ENCODE peak calls at places on chromosomes 11 and 22, in five cellular contexts. One of them, this sample, is unnamed. For H3K36me3, the result is how much of the 10 kb centered on the place peaks cover.

GRCh38 chr11:66113132-66113856 is 43.2 kb downstream of the PACS1 start:
- DNase-seq in mammary epithelial cell: peak
- DNase-seq in iPS DF 6.9: no peak
- DNase-seq in aorta: no peak
- DNase-seq in upper lobe of left lung: no peak
- DNase-seq in this sample: peak

GRCh38 chr22:38203855-38204497 is 2.2 kb downstream of the MAFF start:
- DNase-seq in mammary epithelial cell: peak
- DNase-seq in iPS DF 6.9: no peak
- DNase-seq in aorta: no peak
- DNase-seq in upper lobe of left lung: no peak
- DNase-seq in this sample: no peak

GRCh38 chr22:47031628-47031915 is 269.1 kb downstream of the TBC1D22A start:
- DNase-seq in mammary epithelial cell: no peak
- DNase-seq in iPS DF 6.9: no peak
- DNase-seq in aorta: peak
- DNase-seq in upper lobe of left lung: no peak
- DNase-seq in this sample: no peak

GRCh38 chr11:73856001-73856663 is 20.5 kb downstream of the COA4 start:
- DNase-seq in mammary epithelial cell: no peak
- DNase-seq in iPS DF 6.9: no peak
- DNase-seq in aorta: no peak
- DNase-seq in upper lobe of left lung: no peak
- DNase-seq in this sample: no peak

GRCh38 chr11:134714021-134714656 is 302.1 kb upstream of the B3GAT1 start:
- DNase-seq in mammary epithelial cell: no peak
- DNase-seq in iPS DF 6.9: no peak
- DNase-seq in aorta: no peak
- DNase-seq in upper lobe of left lung: peak
- DNase-seq in this sample: no peak

GRCh38 chr22:46738961-46739870 is 1.2 kb upstream of the CERK start:
- DNase-seq in mammary epithelial cell: no peak
- DNase-seq in iPS DF 6.9: no peak
- DNase-seq in aorta: no peak
- DNase-seq in upper lobe of left lung: peak
- DNase-seq in this sample: peak

GRCh38 chr22:42962295-42963230 is 52.4 kb downstream of the PACSIN2 start:
- DNase-seq in mammary epithelial cell: peak
- DNase-seq in iPS DF 6.9: no peak
- DNase-seq in aorta: peak
- DNase-seq in upper lobe of left lung: no peak
- DNase-seq in this sample: peak

GRCh38 chr11:81301426-81301825 is 1432.2 kb downstream of the FAM181B start:
- DNase-seq in mammary epithelial cell: no peak
- DNase-seq in iPS DF 6.9: no peak
- DNase-seq in aorta: no peak
- DNase-seq in upper lobe of left lung: no peak
- DNase-seq in this sample: no peak

GRCh38 chr11:86370922-86371614 is 3.6 kb upstream of the CCDC81 start:
- DNase-seq in mammary epithelial cell: peak
- DNase-seq in iPS DF 6.9: no peak
- DNase-seq in aorta: no peak
- DNase-seq in upper lobe of left lung: no peak
- DNase-seq in this sample: peak

GRCh38 chr22:32591620-32592019 is 117.0 kb downstream of the FBXO7 start:
- DNase-seq in mammary epithelial cell: no peak
- DNase-seq in iPS DF 6.9: no peak
- DNase-seq in aorta: no peak
- DNase-seq in upper lobe of left lung: no peak
- DNase-seq in this sample: no peak

GRCh38 chr11:64358907-64359711 is at the start of gene RPS6KA4:
- DNase-seq in mammary epithelial cell: peak
- DNase-seq in iPS DF 6.9: no peak
- DNase-seq in aorta: peak
- DNase-seq in upper lobe of left lung: peak
- DNase-seq in this sample: peak

GRCh38 chr22:44723801-44724200 is 21.8 kb downstream of the PRR5 start:
- DNase-seq in mammary epithelial cell: peak
- DNase-seq in iPS DF 6.9: no peak
- DNase-seq in aorta: no peak
- DNase-seq in upper lobe of left lung: no peak
- DNase-seq in this sample: no peak

GRCh38 chr11:48012051-48012391 is 31.7 kb downstream of the PTPRJ start:
- DNase-seq in mammary epithelial cell: no peak
- DNase-seq in iPS DF 6.9: no peak
- DNase-seq in aorta: no peak
- DNase-seq in upper lobe of left lung: no peak
- DNase-seq in this sample: no peak

GRCh38 chr11:64096835-64097234 is 61.1 kb downstream of the FLRT1 start:
- DNase-seq in mammary epithelial cell: no peak
- DNase-seq in iPS DF 6.9: no peak
- DNase-seq in aorta: no peak
- DNase-seq in upper lobe of left lung: no peak
- DNase-seq in this sample: no peak

GRCh38 chr22:45731798-45732495 is 60.3 kb downstream of the ATXN10 start:
- DNase-seq in mammary epithelial cell: peak
- DNase-seq in iPS DF 6.9: no peak
- DNase-seq in aorta: no peak
- DNase-seq in upper lobe of left lung: no peak
- DNase-seq in this sample: no peak
- H3K36me3 ChIP-seq in mammary epithelial cell: under half
- H3K36me3 ChIP-seq in iPS DF 6.9: under half
- H3K36me3 ChIP-seq in aorta: under half
- H3K36me3 ChIP-seq in upper lobe of left lung: under half
- H3K36me3 ChIP-seq in this sample: under half

GRCh38 chr11:69071086-69071800 is 22.5 kb downstream of the TPCN2 start:
- DNase-seq in mammary epithelial cell: no peak
- DNase-seq in iPS DF 6.9: no peak
- DNase-seq in aorta: no peak
- DNase-seq in upper lobe of left lung: peak
- DNase-seq in this sample: no peak
- H3K36me3 ChIP-seq in mammary epithelial cell: under half
- H3K36me3 ChIP-seq in iPS DF 6.9: under half
- H3K36me3 ChIP-seq in aorta: under half
- H3K36me3 ChIP-seq in upper lobe of left lung: under half
- H3K36me3 ChIP-seq in this sample: under half

GRCh38 chr22:29326481-29326880 is 11.0 kb upstream of the RASL10A start:
- DNase-seq in mammary epithelial cell: no peak
- DNase-seq in iPS DF 6.9: no peak
- DNase-seq in aorta: peak
- DNase-seq in upper lobe of left lung: no peak
- DNase-seq in this sample: no peak

GRCh38 chr22:29328566-29329500 is 13.3 kb upstream of the RASL10A start:
- DNase-seq in mammary epithelial cell: no peak
- DNase-seq in iPS DF 6.9: no peak
- DNase-seq in aorta: no peak
- DNase-seq in upper lobe of left lung: no peak
- DNase-seq in this sample: no peak

GRCh38 chr22:29327089-29327764 is 11.7 kb upstream of the RASL10A start:
- DNase-seq in mammary epithelial cell: no peak
- DNase-seq in iPS DF 6.9: no peak
- DNase-seq in aorta: peak
- DNase-seq in upper lobe of left lung: peak
- DNase-seq in this sample: no peak

GRCh38 chr22:29329581-29329980 is 14.1 kb upstream of the RASL10A start:
- DNase-seq in mammary epithelial cell: no peak
- DNase-seq in iPS DF 6.9: no peak
- DNase-seq in aorta: no peak
- DNase-seq in upper lobe of left lung: no peak
- DNase-seq in this sample: no peak

GRCh38 chr22:29328055-29328454 is 12.6 kb upstream of the RASL10A start:
- DNase-seq in mammary epithelial cell: no peak
- DNase-seq in iPS DF 6.9: no peak
- DNase-seq in aorta: peak
- DNase-seq in upper lobe of left lung: no peak
- DNase-seq in this sample: no peak
- H3K36me3 ChIP-seq in mammary epithelial cell: under half
- H3K36me3 ChIP-seq in iPS DF 6.9: under half
- H3K36me3 ChIP-seq in aorta: under half
- H3K36me3 ChIP-seq in upper lobe of left lung: half or more
- H3K36me3 ChIP-seq in this sample: under half

GRCh38 chr11:119092880-119093665 is 8.4 kb downstream of the HMBS start:
- DNase-seq in mammary epithelial cell: no peak
- DNase-seq in iPS DF 6.9: no peak
- DNase-seq in aorta: no peak
- DNase-seq in upper lobe of left lung: no peak
- DNase-seq in this sample: no peak

GRCh38 chr11:119093951-119094815 is 7.5 kb downstream of the DPAGT1 start:
- DNase-seq in mammary epithelial cell: peak
- DNase-seq in iPS DF 6.9: no peak
- DNase-seq in aorta: peak
- DNase-seq in upper lobe of left lung: no peak
- DNase-seq in this sample: peak

GRCh38 chr11:119091083-119091650 is 6.5 kb downstream of the HMBS start:
- DNase-seq in mammary epithelial cell: no peak
- DNase-seq in iPS DF 6.9: no peak
- DNase-seq in aorta: no peak
- DNase-seq in upper lobe of left lung: no peak
- DNase-seq in this sample: no peak

GRCh38 chr11:119093666-119093950 is 8.0 kb downstream of the DPAGT1 start:
- DNase-seq in mammary epithelial cell: no peak
- DNase-seq in iPS DF 6.9: no peak
- DNase-seq in aorta: no peak
- DNase-seq in upper lobe of left lung: no peak
- DNase-seq in this sample: no peak

GRCh38 chr11:119091966-119092879 is 7.5 kb downstream of the HMBS start:
- DNase-seq in mammary epithelial cell: no peak
- DNase-seq in iPS DF 6.9: no peak
- DNase-seq in aorta: no peak
- DNase-seq in upper lobe of left lung: no peak
- DNase-seq in this sample: no peak
- H3K36me3 ChIP-seq in mammary epithelial cell: under half
- H3K36me3 ChIP-seq in iPS DF 6.9: under half
- H3K36me3 ChIP-seq in aorta: under half
- H3K36me3 ChIP-seq in upper lobe of left lung: under half
- H3K36me3 ChIP-seq in this sample: under half

DNA sequence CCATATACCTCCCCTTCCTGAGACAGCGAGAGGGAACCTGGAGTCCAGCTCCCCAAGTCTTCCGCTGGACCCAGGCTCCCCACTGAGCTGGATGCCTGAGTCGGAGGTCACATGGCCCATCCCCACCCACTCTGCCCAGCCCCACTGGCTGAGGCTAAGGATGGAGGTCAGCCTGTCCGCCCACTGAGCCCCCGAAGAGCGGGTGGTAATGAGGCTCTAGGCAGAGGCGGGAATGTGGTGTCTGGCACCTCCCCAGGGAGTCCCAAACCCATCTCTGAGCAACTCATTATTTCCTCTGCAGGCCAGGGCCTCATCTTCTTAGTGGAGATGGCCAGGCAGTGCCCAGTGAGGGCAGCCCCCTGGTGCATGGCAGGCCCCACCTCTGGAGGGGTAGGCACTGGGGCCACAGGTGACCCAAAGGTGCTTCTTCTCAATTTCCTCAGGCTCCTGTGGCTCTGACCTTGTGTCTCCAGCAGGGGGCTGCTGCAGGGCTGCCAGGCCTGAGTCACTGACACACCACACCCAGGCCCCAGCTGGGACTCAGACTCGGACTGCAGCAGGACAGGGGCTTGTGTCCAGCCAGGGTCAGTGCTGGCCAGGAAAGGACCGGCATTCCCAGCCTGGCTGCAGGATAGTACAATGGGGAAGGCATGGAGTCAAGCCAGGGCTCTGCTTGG is 10.2 kb upstream of the PDE2A start:
- DNase-seq in mammary epithelial cell: peak
- DNase-seq in iPS DF 6.9: no peak
- DNase-seq in aorta: peak
- DNase-seq in upper lobe of left lung: peak
- DNase-seq in this sample: peak
- H3K36me3 ChIP-seq in mammary epithelial cell: under half
- H3K36me3 ChIP-seq in iPS DF 6.9: under half
- H3K36me3 ChIP-seq in aorta: under half
- H3K36me3 ChIP-seq in upper lobe of left lung: under half
- H3K36me3 ChIP-seq in this sample: under half

DNA sequence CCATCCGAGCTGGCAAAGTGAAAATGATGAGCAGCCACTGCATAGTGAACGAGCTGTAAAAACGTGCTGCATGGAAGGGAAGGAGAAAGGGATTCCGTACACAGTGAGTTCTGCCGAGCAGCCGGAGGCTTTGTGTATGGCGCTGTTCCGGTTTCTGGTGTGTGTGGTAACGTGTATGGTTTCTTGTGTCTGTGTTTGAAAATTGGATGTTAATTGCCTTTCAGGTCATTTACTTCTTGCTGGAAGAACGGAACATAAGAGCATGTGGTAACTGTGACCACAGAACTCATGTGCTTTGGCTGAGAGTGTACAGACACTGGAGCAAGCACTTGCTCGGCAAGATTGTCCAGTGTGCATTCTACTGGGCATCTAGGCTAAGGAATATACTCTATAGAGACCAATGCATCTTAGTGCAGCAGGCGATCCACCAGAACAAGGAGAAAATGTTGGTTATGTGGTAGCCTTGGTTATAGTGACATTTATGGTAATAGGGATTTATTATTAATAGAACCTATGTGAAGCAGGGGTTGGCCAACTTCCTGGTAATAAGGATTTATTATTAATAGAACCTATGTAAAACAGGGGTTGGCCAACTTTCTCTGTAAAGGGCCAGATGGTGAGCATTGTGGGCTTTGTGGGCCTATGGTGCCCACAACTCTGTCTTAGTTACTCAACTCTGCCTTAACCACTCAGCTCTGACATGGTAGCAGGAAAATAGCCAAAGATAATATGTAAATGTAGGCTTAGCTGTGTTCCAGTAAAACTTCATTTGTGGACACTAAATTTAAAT is 49.2 kb downstream of the GRAMD1B start:
- DNase-seq in mammary epithelial cell: no peak
- DNase-seq in iPS DF 6.9: no peak
- DNase-seq in aorta: no peak
- DNase-seq in upper lobe of left lung: no peak
- DNase-seq in this sample: no peak
- H3K36me3 ChIP-seq in mammary epithelial cell: under half
- H3K36me3 ChIP-seq in iPS DF 6.9: under half
- H3K36me3 ChIP-seq in aorta: under half
- H3K36me3 ChIP-seq in upper lobe of left lung: under half
- H3K36me3 ChIP-seq in this sample: under half

DNA sequence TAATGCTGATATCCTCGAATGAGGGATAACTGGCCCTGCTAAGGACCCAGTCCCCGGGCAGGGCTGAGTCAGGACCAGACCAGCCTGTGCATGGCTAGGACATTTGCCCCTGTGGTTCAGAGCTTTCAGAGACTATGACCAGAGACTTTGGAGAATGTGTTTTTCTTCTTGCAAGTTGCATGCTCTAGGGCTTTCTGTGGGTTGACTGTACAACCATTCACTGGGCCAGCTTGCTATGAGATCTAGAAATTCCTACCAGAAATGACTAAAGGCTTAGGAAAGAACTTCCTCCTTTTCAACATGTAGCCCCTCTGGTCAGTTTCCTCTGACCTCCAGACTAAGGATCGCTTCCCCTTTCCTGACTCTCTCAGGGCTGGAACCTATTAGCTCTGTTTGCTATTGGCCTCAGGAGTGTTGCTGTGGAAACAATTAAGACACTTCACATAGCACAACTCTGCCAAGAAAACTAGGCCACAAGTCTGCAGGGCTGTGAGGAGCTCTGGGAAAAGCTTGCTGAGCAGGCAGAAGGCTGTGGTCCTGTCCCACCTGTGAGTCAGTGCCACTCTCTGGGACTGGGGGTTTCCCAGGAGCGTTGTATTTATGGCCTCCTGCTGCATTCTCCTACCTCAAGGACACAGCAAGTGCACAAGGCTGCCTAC is 10.7 kb downstream of the CRY2 start:
- DNase-seq in mammary epithelial cell: peak
- DNase-seq in iPS DF 6.9: no peak
- DNase-seq in aorta: no peak
- DNase-seq in upper lobe of left lung: no peak
- DNase-seq in this sample: peak
- H3K36me3 ChIP-seq in mammary epithelial cell: under half
- H3K36me3 ChIP-seq in iPS DF 6.9: under half
- H3K36me3 ChIP-seq in aorta: under half
- H3K36me3 ChIP-seq in upper lobe of left lung: under half
- H3K36me3 ChIP-seq in this sample: under half

This sample was measured in PC-9.